ENCODE peak calls at places on chromosomes 3 and 15, in eight cellular contexts. One of them, this sample, is unnamed.

GRCh38 chr3:183188895-183189462 is 26.4 kb upstream of the LAMP3 start:
- DNase-seq in mesendoderm: peak; percentile 68
- DNase-seq in HepG2: peak; percentile 10
- DNase-seq in right cardiac atrium: peak; percentile 25
- DNase-seq in upper lobe of right lung: no peak
- DNase-seq in transverse colon: peak; percentile 43
- DNase-seq in heart right ventricle: no peak
- DNase-seq in left ventricle myocardium inferior: peak; percentile 28
- DNase-seq in this sample: no peak

GRCh38 chr3:71168961-71169411 is 414.5 kb downstream of the FOXP1 start:
- DNase-seq in heart right ventricle: no peak
- DNase-seq in upper lobe of right lung: no peak
- DNase-seq in left ventricle myocardium inferior: no peak
- DNase-seq in HepG2: no peak
- DNase-seq in transverse colon: no peak
- DNase-seq in mesendoderm: no peak
- DNase-seq in right cardiac atrium: no peak
- DNase-seq in this sample: no peak

GRCh38 chr3:4601926-4602325 is 108.8 kb downstream of the ITPR1 start:
- DNase-seq in transverse colon: no peak
- DNase-seq in upper lobe of right lung: no peak
- DNase-seq in heart right ventricle: no peak
- DNase-seq in left ventricle myocardium inferior: no peak
- DNase-seq in right cardiac atrium: no peak
- DNase-seq in mesendoderm: no peak
- DNase-seq in HepG2: no peak
- DNase-seq in this sample: no peak

GRCh38 chr3:5220667-5221431 is 33.3 kb downstream of the EDEM1 start:
- DNase-seq in left ventricle myocardium inferior: no peak
- DNase-seq in heart right ventricle: no peak
- DNase-seq in HepG2: no peak
- DNase-seq in mesendoderm: no peak
- DNase-seq in upper lobe of right lung: no peak
- DNase-seq in right cardiac atrium: no peak
- DNase-seq in transverse colon: no peak
- DNase-seq in this sample: no peak

GRCh38 chr3:4303187-4304123 is at the start of gene SETMAR:
- DNase-seq in right cardiac atrium: peak; percentile 90
- DNase-seq in transverse colon: peak; percentile 92
- DNase-seq in heart right ventricle: peak; percentile 90
- DNase-seq in HepG2: peak; percentile 73
- DNase-seq in left ventricle myocardium inferior: peak; percentile 92
- DNase-seq in mesendoderm: peak; percentile 95
- DNase-seq in upper lobe of right lung: peak; percentile 93
- DNase-seq in this sample: peak; percentile 92

GRCh38 chr15:50418041-50418583 is 6.1 kb upstream of the USP8 start:
- DNase-seq in transverse colon: no peak
- DNase-seq in heart right ventricle: no peak
- DNase-seq in HepG2: no peak
- DNase-seq in upper lobe of right lung: no peak
- DNase-seq in left ventricle myocardium inferior: no peak
- DNase-seq in right cardiac atrium: no peak
- DNase-seq in mesendoderm: no peak
- DNase-seq in this sample: no peak

GRCh38 chr15:34436956-34437442 is 609 bp downstream of the GOLGA8A start:
- DNase-seq in heart right ventricle: peak; percentile 54
- DNase-seq in left ventricle myocardium inferior: peak; percentile 33
- DNase-seq in upper lobe of right lung: peak; percentile 73
- DNase-seq in HepG2: peak; percentile 3
- DNase-seq in mesendoderm: peak; percentile 51
- DNase-seq in transverse colon: peak; percentile 39
- DNase-seq in right cardiac atrium: peak; percentile 27
- DNase-seq in this sample: peak; percentile 86

GRCh38 chr15:76185716-76186115 is 125.6 kb downstream of the ETFA start:
- DNase-seq in left ventricle myocardium inferior: no peak
- DNase-seq in right cardiac atrium: no peak
- DNase-seq in mesendoderm: peak; percentile 92
- DNase-seq in transverse colon: no peak
- DNase-seq in HepG2: peak; percentile 72
- DNase-seq in heart right ventricle: no peak
- DNase-seq in upper lobe of right lung: no peak
- DNase-seq in this sample: no peak

GRCh38 chr15:29812384-29812694 is 9.9 kb downstream of the TJP1 start:
- DNase-seq in left ventricle myocardium inferior: no peak
- DNase-seq in heart right ventricle: no peak
- DNase-seq in HepG2: no peak
- DNase-seq in right cardiac atrium: no peak
- DNase-seq in mesendoderm: peak; percentile 31
- DNase-seq in upper lobe of right lung: no peak
- DNase-seq in transverse colon: no peak
- DNase-seq in this sample: no peak

GRCh38 chr3:30511524-30512278 is 94.7 kb upstream of the TGFBR2 start:
- DNase-seq in mesendoderm: peak; percentile 58
- DNase-seq in upper lobe of right lung: no peak
- DNase-seq in right cardiac atrium: no peak
- DNase-seq in transverse colon: no peak
- DNase-seq in HepG2: peak; percentile 83
- DNase-seq in heart right ventricle: no peak
- DNase-seq in left ventricle myocardium inferior: no peak
- DNase-seq in this sample: peak; percentile 43

GRCh38 chr3:64694127-64694526 is 6.3 kb upstream of the ADAMTS9 start:
- DNase-seq in upper lobe of right lung: no peak
- DNase-seq in HepG2: no peak
- DNase-seq in mesendoderm: no peak
- DNase-seq in heart right ventricle: no peak
- DNase-seq in right cardiac atrium: no peak
- DNase-seq in transverse colon: no peak
- DNase-seq in left ventricle myocardium inferior: no peak
- DNase-seq in this sample: no peak

DNA sequence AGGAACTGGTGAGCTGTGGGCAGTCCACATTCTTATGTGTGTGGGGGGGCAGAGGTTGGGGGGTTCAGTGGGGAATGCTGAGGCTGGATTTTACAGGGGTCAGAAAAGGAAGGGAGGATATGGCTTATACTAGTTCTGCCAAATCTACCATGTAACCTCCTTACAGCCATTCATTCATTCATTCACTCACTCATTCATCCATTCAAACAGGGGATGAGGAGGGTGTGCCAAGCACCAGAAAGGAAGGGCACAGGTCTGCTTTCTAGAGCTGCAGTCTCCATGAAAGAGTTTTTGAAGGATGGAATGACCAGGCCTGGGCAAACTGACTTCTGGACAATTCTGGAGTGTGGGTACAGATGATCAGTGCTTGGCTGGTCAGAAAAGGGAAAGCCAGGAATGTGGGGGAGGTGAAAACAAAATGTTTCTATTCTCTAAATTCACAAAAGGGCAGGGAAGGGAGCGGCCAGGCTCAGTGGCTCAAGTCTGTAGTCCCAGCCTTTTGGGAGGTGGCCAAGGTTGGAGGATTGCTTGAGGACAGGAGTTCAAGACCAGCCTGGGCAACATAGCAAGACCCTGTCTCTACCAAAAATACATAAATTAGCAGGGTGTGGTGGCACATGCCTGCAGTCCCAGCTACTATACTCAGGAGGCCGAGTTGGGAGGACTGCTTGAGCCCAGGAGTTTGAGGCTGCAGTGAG is 49.2 kb upstream of the C15orf39 start:
- DNase-seq in upper lobe of right lung: no peak
- DNase-seq in heart right ventricle: no peak
- DNase-seq in HepG2: no peak
- DNase-seq in right cardiac atrium: no peak
- DNase-seq in mesendoderm: no peak
- DNase-seq in transverse colon: no peak
- DNase-seq in left ventricle myocardium inferior: no peak
- DNase-seq in this sample: no peak
- H3K4me1 ChIP-seq in upper lobe of right lung: peaks cover 8% of the 10 kb centered on the region
- H3K4me1 ChIP-seq in heart right ventricle: peaks cover 3% of the 10 kb centered on the region
- H3K4me1 ChIP-seq in HepG2: peaks cover 64% of the 10 kb centered on the region
- H3K4me1 ChIP-seq in right cardiac atrium: no peaks in the 10 kb centered on the region
- H3K4me1 ChIP-seq in mesendoderm: no peaks in the 10 kb centered on the region
- H3K4me1 ChIP-seq in transverse colon: no peaks in the 10 kb centered on the region
- H3K4me1 ChIP-seq in left ventricle myocardium inferior: peaks cover 9% of the 10 kb centered on the region
- H3K4me1 ChIP-seq in this sample: no peaks in the 10 kb centered on the region

GRCh38 chr15:24878153-24878552 is 76.6 kb upstream of the SNRPN start:
- DNase-seq in right cardiac atrium: no peak
- DNase-seq in left ventricle myocardium inferior: peak; percentile 26
- DNase-seq in upper lobe of right lung: peak; percentile 68
- DNase-seq in transverse colon: peak; percentile 6
- DNase-seq in heart right ventricle: peak; percentile 28
- DNase-seq in HepG2: peak; percentile 38
- DNase-seq in mesendoderm: no peak
- DNase-seq in this sample: peak; percentile 77
- H3K4me3 ChIP-seq in right cardiac atrium: peak overlapping the region; percentile 55
- H3K4me3 ChIP-seq in left ventricle myocardium inferior: peak overlapping the region; percentile 62
- H3K4me3 ChIP-seq in upper lobe of right lung: peak overlapping the region; percentile 35
- H3K4me3 ChIP-seq in transverse colon: peak overlapping the region; percentile 18
- H3K4me3 ChIP-seq in heart right ventricle: no peak overlapping the region
- H3K4me3 ChIP-seq in HepG2: peak overlapping the region; percentile 43
- H3K4me3 ChIP-seq in mesendoderm: no peak overlapping the region
- H3K4me3 ChIP-seq in this sample: no peak overlapping the region

DNA sequence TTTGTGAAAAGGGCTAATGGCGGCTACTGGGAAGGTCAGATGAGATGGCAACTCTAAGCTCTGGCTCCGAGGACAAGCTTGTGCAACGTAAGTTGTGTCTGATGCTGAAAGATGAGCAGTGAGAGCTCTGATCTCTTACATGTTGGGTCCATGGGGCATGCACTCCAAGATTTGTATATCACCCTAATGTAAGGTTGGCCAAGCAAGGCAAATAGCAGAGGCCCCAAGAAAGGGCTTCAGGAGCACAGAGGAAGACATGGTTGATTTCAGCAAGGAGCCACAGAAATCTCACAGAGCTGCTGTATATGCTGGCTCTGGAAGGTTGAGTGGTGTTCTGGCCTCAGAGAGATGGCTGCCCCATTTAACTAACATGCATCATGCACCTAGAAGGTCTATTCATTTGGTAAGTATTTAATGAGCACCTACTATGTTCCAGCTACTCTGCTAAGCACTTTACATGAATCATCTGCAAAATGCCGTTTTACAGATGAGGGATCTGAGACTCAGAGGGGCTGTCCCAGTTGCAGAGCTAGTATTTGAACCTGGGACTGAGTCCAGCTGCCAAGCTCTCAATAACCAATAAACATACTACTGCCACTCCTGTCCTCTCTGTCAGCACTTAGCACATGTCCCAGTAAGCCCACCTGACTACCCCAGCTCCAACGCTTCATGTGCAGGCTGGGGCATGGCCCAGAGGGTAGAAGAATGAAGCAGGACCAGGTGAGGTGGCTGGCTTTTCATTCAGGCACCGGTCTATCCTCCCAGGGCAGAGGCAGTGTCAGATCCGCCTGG is 27.7 kb upstream of the ATP2B2 start:
- DNase-seq in left ventricle myocardium inferior: no peak
- DNase-seq in right cardiac atrium: no peak
- DNase-seq in transverse colon: no peak
- DNase-seq in upper lobe of right lung: peak; percentile 28
- DNase-seq in heart right ventricle: no peak
- DNase-seq in mesendoderm: no peak
- DNase-seq in HepG2: no peak
- DNase-seq in this sample: no peak
- H3K27me3 ChIP-seq in left ventricle myocardium inferior: peaks cover 24% of the 10 kb centered on the region
- H3K27me3 ChIP-seq in right cardiac atrium: no peaks in the 10 kb centered on the region
- H3K27me3 ChIP-seq in transverse colon: peaks cover 7% of the 10 kb centered on the region
- H3K27me3 ChIP-seq in upper lobe of right lung: peaks cover 4% of the 10 kb centered on the region
- H3K27me3 ChIP-seq in heart right ventricle: no peaks in the 10 kb centered on the region
- H3K27me3 ChIP-seq in mesendoderm: no peaks in the 10 kb centered on the region
- H3K27me3 ChIP-seq in HepG2: peaks cover 1% of the 10 kb centered on the region
- H3K27me3 ChIP-seq in this sample: no peaks in the 10 kb centered on the region

GRCh38 chr15:66711260-66711659 is 9.2 kb downstream of the SMAD6 start:
- DNase-seq in mesendoderm: no peak
- DNase-seq in left ventricle myocardium inferior: no peak
- DNase-seq in upper lobe of right lung: no peak
- DNase-seq in HepG2: no peak
- DNase-seq in right cardiac atrium: no peak
- DNase-seq in heart right ventricle: no peak
- DNase-seq in transverse colon: no peak
- DNase-seq in this sample: no peak
- H3K4me1 ChIP-seq in mesendoderm: peaks cover 5% of the 10 kb centered on the region
- H3K4me1 ChIP-seq in left ventricle myocardium inferior: peaks cover 70% of the 10 kb centered on the region
- H3K4me1 ChIP-seq in upper lobe of right lung: peaks cover 46% of the 10 kb centered on the region
- H3K4me1 ChIP-seq in HepG2: peaks cover 36% of the 10 kb centered on the region
- H3K4me1 ChIP-seq in right cardiac atrium: peaks cover 36% of the 10 kb centered on the region
- H3K4me1 ChIP-seq in heart right ventricle: peaks cover 62% of the 10 kb centered on the region
- H3K4me1 ChIP-seq in transverse colon: peaks cover 43% of the 10 kb centered on the region
- H3K4me1 ChIP-seq in this sample: peaks cover 55% of the 10 kb centered on the region

GRCh38 chr3:152389316-152389934 is 120.7 kb downstream of the MBNL1 start:
- DNase-seq in left ventricle myocardium inferior: no peak
- DNase-seq in HepG2: no peak
- DNase-seq in transverse colon: no peak
- DNase-seq in right cardiac atrium: no peak
- DNase-seq in upper lobe of right lung: no peak
- DNase-seq in heart right ventricle: no peak
- DNase-seq in mesendoderm: no peak
- DNase-seq in this sample: no peak

GRCh38 chr3:152390647-152391046 is 121.9 kb downstream of the MBNL1 start:
- DNase-seq in mesendoderm: peak; percentile 19
- DNase-seq in upper lobe of right lung: no peak
- DNase-seq in HepG2: no peak
- DNase-seq in right cardiac atrium: no peak
- DNase-seq in transverse colon: no peak
- DNase-seq in heart right ventricle: no peak
- DNase-seq in left ventricle myocardium inferior: no peak
- DNase-seq in this sample: no peak

GRCh38 chr3:152388631-152389030 is 119.9 kb downstream of the MBNL1 start:
- DNase-seq in mesendoderm: no peak
- DNase-seq in left ventricle myocardium inferior: no peak
- DNase-seq in transverse colon: no peak
- DNase-seq in right cardiac atrium: no peak
- DNase-seq in heart right ventricle: no peak
- DNase-seq in HepG2: no peak
- DNase-seq in upper lobe of right lung: no peak
- DNase-seq in this sample: no peak

GRCh38 chr3:152392474-152392873 is 123.7 kb downstream of the MBNL1 start:
- DNase-seq in upper lobe of right lung: no peak
- DNase-seq in HepG2: no peak
- DNase-seq in left ventricle myocardium inferior: no peak
- DNase-seq in right cardiac atrium: no peak
- DNase-seq in transverse colon: no peak
- DNase-seq in mesendoderm: no peak
- DNase-seq in heart right ventricle: no peak
- DNase-seq in this sample: no peak

DNA sequence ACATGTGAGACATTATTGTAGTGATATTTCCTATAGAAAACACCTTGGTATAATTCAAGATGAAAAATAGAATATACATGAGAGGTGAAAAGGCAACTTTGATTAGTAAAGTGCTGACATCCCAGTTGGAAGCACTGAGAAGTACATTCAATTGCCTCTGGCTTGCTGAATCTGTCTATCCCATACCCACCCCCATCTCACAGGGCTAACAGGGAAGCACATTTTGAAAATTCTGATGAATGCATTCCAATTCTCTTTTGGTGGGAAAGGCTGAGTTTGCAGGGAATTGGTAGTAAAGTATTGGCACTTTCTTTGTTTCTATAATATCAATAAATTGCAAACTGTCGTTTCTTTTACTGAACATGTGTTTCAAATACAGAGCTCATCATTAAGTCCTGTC is 122.9 kb downstream of the MBNL1 start:
- DNase-seq in right cardiac atrium: no peak
- DNase-seq in left ventricle myocardium inferior: no peak
- DNase-seq in transverse colon: no peak
- DNase-seq in upper lobe of right lung: no peak
- DNase-seq in HepG2: no peak
- DNase-seq in heart right ventricle: no peak
- DNase-seq in mesendoderm: no peak
- DNase-seq in this sample: no peak
- H3K4me3 ChIP-seq in right cardiac atrium: no peak overlapping the region
- H3K4me3 ChIP-seq in left ventricle myocardium inferior: no peak overlapping the region
- H3K4me3 ChIP-seq in transverse colon: no peak overlapping the region
- H3K4me3 ChIP-seq in upper lobe of right lung: no peak overlapping the region
- H3K4me3 ChIP-seq in HepG2: no peak overlapping the region
- H3K4me3 ChIP-seq in heart right ventricle: no peak overlapping the region
- H3K4me3 ChIP-seq in mesendoderm: no peak overlapping the region
- H3K4me3 ChIP-seq in this sample: no peak overlapping the region

This sample was measured in left lung.